ENCODE peak calls at places on chromosomes 5 and 9, in six cellular contexts. E is stimulated activated CD4-positive, alpha-beta T cell treated with anti-CD3 and anti-CD28 coated beads, TNF-alpha, amount 100 ng/mL, for 24 hours; A is stimulated activated CD8-positive, alpha-beta memory T cell treated with anti-CD3 and anti-CD28 coated beads, Interleukin-4, amount 100 ng/mL, for 4 hours; G is HAP-1; I is AG09319; D is AG08395. V is an unnamed sample.

GRCh38 chr5:77277764-77278163 is 67.3 kb downstream of the PDE8B start:
- DNase-seq in E (no peak), A (no peak), G (no peak), I (no peak), D (no peak), V (no peak)

GRCh38 chr9:91131433-91131839 is 230.3 kb downstream of the AUH start:
- DNase-seq in E (peak; percentile 79), A (peak; percentile 42), G (no peak), I (peak; percentile 90), D (peak; percentile 93), V (peak; percentile 84)

GRCh38 chr5:124773291-124774001 is 27.0 kb upstream of the ZNF608 start:
- DNase-seq in E (no peak), A (no peak), G (peak; percentile 86), I (peak; percentile 18), D (no peak), V (no peak)

GRCh38 chr5:141960018-141960417 is 2.0 kb upstream of the PCDH12 start:
- DNase-seq in E (no peak), A (no peak), G (no peak), I (no peak), D (no peak), V (peak; percentile 21)

GRCh38 chr9:69916950-69917349 is 96.3 kb downstream of the CFAP95 start:
- DNase-seq in E (no peak), A (no peak), G (no peak), I (no peak), D (no peak), V (peak; percentile 82)

GRCh38 chr5:143279698-143280097 is 123.8 kb downstream of the NR3C1 start:
- DNase-seq in E (no peak), A (no peak), G (no peak), I (no peak), D (no peak), V (no peak)

GRCh38 chr5:169577966-169578365 is 5.6 kb upstream of the SPDL1 start:
- DNase-seq in E (no peak), A (no peak), G (no peak), I (no peak), D (peak; percentile 44), V (no peak)

GRCh38 chr5:72194846-72195245 is 87.6 kb downstream of the MAP1B start:
- DNase-seq in E (peak; percentile 12), A (no peak), G (no peak), I (no peak), D (no peak), V (peak; percentile 37)

GRCh38 chr9:114184071-114184470 is 28.7 kb downstream of the COL27A1 start:
- DNase-seq in E (no peak), A (no peak), G (no peak), I (no peak), D (peak; percentile 43), V (no peak)

GRCh38 chr5:169856571-169856970 is 123.7 kb downstream of the INSYN2B start:
- DNase-seq in E (no peak), A (no peak), G (no peak), I (peak; percentile 68), D (peak; percentile 85), V (no peak)

GRCh38 chr5:42404366-42404765 is 18.9 kb upstream of the GHR start:
- DNase-seq in E (no peak), A (no peak), G (no peak), I (no peak), D (no peak), V (no peak)

GRCh38 chr5:52132053-52132452 is 655.7 kb upstream of the ITGA1 start:
- DNase-seq in E (no peak), A (no peak), G (no peak), I (no peak), D (no peak), V (no peak)

GRCh38 chr5:132437604-132438275 is 52.8 kb downstream of the IRF1 start:
- DNase-seq in E (peak; percentile 64), A (peak; percentile 56), G (no peak), I (peak; percentile 79), D (peak; percentile 85), V (peak; percentile 91)

GRCh38 chr5:64331597-64332277 is 166.1 kb downstream of the RNF180 start:
- DNase-seq in E (no peak), A (no peak), G (no peak), I (no peak), D (no peak), V (no peak)

GRCh38 chr5:95731571-95732554 is 727 bp downstream of the RHOBTB3 start:
- DNase-seq in E (peak; percentile 28), A (no peak), G (peak; percentile 26), I (no peak), D (no peak), V (peak; percentile 29)

GRCh38 chr5:10317825-10318682 is 10.4 kb upstream of the CMBL start:
- DNase-seq in E (no peak), A (no peak), G (no peak), I (no peak), D (no peak), V (no peak)

GRCh38 chr5:147685991-147686390 is 96.5 kb downstream of the JAKMIP2 start:
- DNase-seq in E (no peak), A (no peak), G (no peak), I (no peak), D (no peak), V (no peak)

GRCh38 chr5:4164167-4164566 is 568.5 kb downstream of the IRX1 start:
- DNase-seq in E (no peak), A (no peak), G (no peak), I (no peak), D (no peak), V (no peak)

GRCh38 chr5:136511046-136511445 is 145.7 kb upstream of the TRPC7 start:
- DNase-seq in E (no peak), A (no peak), G (no peak), I (no peak), D (no peak), V (no peak)

GRCh38 chr5:94376672-94377345 is 241.6 kb downstream of the KIAA0825 start:
- DNase-seq in E (no peak), A (no peak), G (no peak), I (no peak), D (no peak), V (peak; percentile 89)

GRCh38 chr5:17436766-17437221 is 61.2 kb upstream of the TAF11L2 start:
- DNase-seq in E (no peak), A (no peak), G (no peak), I (no peak), D (peak; percentile 15), V (peak; percentile 98)

GRCh38 chr5:116806879-116807278 is 232.3 kb upstream of the SEMA6A start:
- DNase-seq in E (no peak), A (no peak), G (no peak), I (no peak), D (no peak), V (no peak)

GRCh38 chr9:89441655-89441970 is 56.3 kb downstream of the SEMA4D start:
- DNase-seq in E (no peak), A (no peak), G (no peak), I (no peak), D (no peak), V (no peak)

GRCh38 chr5:22852807-22853670 is at the start of gene CDH12:
- DNase-seq in E (no peak), A (no peak), G (peak; percentile 45), I (no peak), D (no peak), V (peak; percentile 0)

GRCh38 chr5:169190860-169191259 is 110.1 kb downstream of the SLIT3 start:
- DNase-seq in E (no peak), A (no peak), G (no peak), I (no peak), D (peak; percentile 27), V (no peak)

GRCh38 chr5:60652206-60652605 is 47.8 kb downstream of the DEPDC1B start:
- DNase-seq in E (no peak), A (no peak), G (no peak), I (peak; percentile 71), D (peak; percentile 89), V (peak; percentile 94)

GRCh38 chr5:33238826-33239670 is 201.7 kb upstream of the TARS1 start:
- DNase-seq in E (no peak), A (no peak), G (no peak), I (no peak), D (no peak), V (peak; percentile 33)

GRCh38 chr9:115058684-115059315 is 59.2 kb downstream of the TNC start:
- DNase-seq in E (no peak), A (no peak), G (no peak), I (peak; percentile 30), D (peak; percentile 86), V (peak; percentile 24)

GRCh38 chr5:121182788-121183490 is 668.7 kb upstream of the FTMT start:
- DNase-seq in E (no peak), A (no peak), G (no peak), I (no peak), D (no peak), V (peak; percentile 8)

GRCh38 chr5:167730121-167730520 is 561.3 kb upstream of the WWC1 start:
- DNase-seq in E (no peak), A (no peak), G (no peak), I (peak; percentile 65), D (peak; percentile 93), V (no peak)

GRCh38 chr9:97128919-97129318 is 90.0 kb upstream of the CTSV start:
- DNase-seq in E (no peak), A (no peak), G (no peak), I (no peak), D (no peak), V (no peak)

V was measured in MV-4-11.